ENCODE peak calls at places on chromosomes 12 and 14, in seven cellular contexts. C is stomach, M is adrenal gland, F is heart right ventricle, A is lower lobe of right lung, Z is upper lobe of left lung, D is colonic mucosa. Q is an unnamed sample.

GRCh38 chr12:19220861-19221466 is 91.4 kb downstream of the PLEKHA5 start:
- DNase-seq in C (no peak), M (no peak), F (no peak), A (no peak), Z (no peak), D (no peak), Q (no peak)

GRCh38 chr12:70268972-70269371 is 25.7 kb downstream of the CNOT2 start:
- DNase-seq in C (no peak), M (no peak), F (no peak), A (no peak), Z (no peak), D (no peak), Q (no peak)

GRCh38 chr14:48456051-48456450 is 780.6 kb upstream of the MDGA2 start:
- DNase-seq in C (no peak), M (no peak), F (no peak), A (no peak), Z (no peak), D (no peak), Q (no peak)

GRCh38 chr14:102723650-102724049 is 53.6 kb upstream of the TRAF3 start:
- DNase-seq in C (no peak), M (no peak), F (no peak), A (no peak), Z (no peak), D (no peak), Q (no peak)

GRCh38 chr14:77301103-77301502 is 19.6 kb downstream of the POMT2 start:
- DNase-seq in C (peak; percentile 80), M (peak; percentile 92), F (peak; percentile 56), A (peak; percentile 61), Z (peak; percentile 49), D (peak; percentile 85), Q (peak; percentile 87)

GRCh38 chr12:53623526-53623925 is 2.7 kb downstream of the ATF7 start:
- DNase-seq in C (no peak), M (no peak), F (no peak), A (no peak), Z (peak; percentile 31), D (peak; percentile 42), Q (no peak)

GRCh38 chr12:110704750-110705149 is 15.8 kb upstream of the HVCN1 start:
- DNase-seq in C (peak; percentile 41), M (no peak), F (no peak), A (no peak), Z (no peak), D (no peak), Q (no peak)

GRCh38 chr12:31702047-31702446 is 26.8 kb downstream of the AMN1 start:
- DNase-seq in C (no peak), M (peak; percentile 6), F (no peak), A (no peak), Z (no peak), D (no peak), Q (no peak)

GRCh38 chr12:92624236-92624635 is 78.6 kb upstream of the PLEKHG7 start:
- DNase-seq in C (no peak), M (peak; percentile 21), F (no peak), A (no peak), Z (no peak), D (no peak), Q (no peak)

GRCh38 chr12:9906888-9907287 is 25.3 kb downstream of the CLEC2A start:
- DNase-seq in C (no peak), M (no peak), F (no peak), A (no peak), Z (no peak), D (no peak), Q (no peak)

GRCh38 chr12:9606247-9606646 is 1.5 kb downstream of the KLRB1 start:
- DNase-seq in C (no peak), M (no peak), F (no peak), A (no peak), Z (no peak), D (no peak), Q (no peak)

GRCh38 chr14:26281280-26281998 is 316.4 kb downstream of the NOVA1 start:
- DNase-seq in C (no peak), M (peak; percentile 3), F (no peak), A (no peak), Z (peak; percentile 20), D (no peak), Q (no peak)

DNA sequence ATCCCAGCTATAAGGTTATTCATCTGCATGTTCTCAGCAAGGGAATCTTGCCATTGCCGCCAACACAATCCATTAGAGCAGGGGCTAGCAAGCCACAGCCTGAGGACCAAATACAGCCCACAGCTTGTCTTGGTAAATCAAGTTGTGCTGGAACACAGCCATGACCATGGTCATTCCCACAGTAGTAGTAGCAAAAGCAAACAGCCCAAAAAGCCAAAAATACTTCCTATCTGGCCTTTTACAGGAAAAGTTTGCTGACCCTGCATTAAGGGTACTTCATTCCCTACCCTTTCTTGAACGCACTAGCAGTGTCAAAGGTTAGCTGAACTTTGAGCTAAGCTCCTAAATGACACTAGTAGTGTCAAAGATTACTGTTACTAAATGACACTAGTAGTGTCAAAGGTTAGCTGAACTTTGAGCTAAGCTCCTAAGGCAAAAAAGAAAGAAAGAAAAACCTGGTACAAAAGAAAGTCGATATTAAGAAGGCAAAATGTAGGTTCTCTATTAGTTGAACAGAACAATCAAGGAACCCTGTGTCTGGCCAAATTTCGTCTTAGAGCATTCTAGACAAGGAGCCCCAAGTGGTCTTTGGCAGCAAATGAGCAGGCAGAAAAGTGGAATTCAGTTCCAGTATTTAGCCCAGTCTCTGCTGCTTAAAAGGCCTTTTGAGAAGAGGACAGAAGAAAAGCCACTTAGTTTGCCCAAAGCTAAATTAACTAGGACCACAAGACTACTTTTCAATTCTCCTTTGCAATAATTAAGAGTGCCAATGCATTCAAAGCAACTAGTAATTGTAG is 67.7 kb downstream of the NT5DC3 start:
- DNase-seq in C (no peak), M (peak; percentile 39), F (no peak), A (no peak), Z (no peak), D (no peak), Q (no peak)
- H3K36me3 ChIP-seq in C (peaks cover 38% of the 10 kb centered on the region), M (no peaks in the 10 kb centered on the region), F (no peaks in the 10 kb centered on the region), A (peaks cover 9% of the 10 kb centered on the region), Z (peaks cover 14% of the 10 kb centered on the region), D (no peaks in the 10 kb centered on the region), Q (peaks cover 6% of the 10 kb centered on the region)

DNA sequence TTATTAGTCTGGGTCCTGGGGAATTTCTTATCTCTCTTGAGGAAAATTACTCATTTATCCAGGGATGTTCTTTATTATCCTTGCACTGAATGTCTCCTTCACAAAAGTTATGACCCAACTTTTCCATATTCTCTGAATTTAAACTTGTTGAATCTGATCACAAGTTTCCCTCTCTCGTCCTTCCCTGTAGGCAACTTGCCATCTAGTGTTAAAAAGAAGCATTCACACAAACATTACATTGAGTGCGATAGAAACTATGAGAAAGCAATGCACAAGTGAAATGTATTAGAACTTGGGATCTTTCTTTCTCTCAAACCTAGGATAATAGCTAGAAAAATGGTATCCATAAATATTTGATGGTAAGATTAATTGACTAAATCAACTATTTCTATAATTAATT is 608.4 kb downstream of the FSCB start:
- DNase-seq in C (no peak), M (no peak), F (no peak), A (no peak), Z (no peak), D (no peak), Q (no peak)
- H3K4me1 ChIP-seq in C (no peaks in the 10 kb centered on the region), M (no peaks in the 10 kb centered on the region), F (no peaks in the 10 kb centered on the region), A (no peaks in the 10 kb centered on the region), Z (no peaks in the 10 kb centered on the region), D (no peaks in the 10 kb centered on the region), Q (no peaks in the 10 kb centered on the region)

DNA sequence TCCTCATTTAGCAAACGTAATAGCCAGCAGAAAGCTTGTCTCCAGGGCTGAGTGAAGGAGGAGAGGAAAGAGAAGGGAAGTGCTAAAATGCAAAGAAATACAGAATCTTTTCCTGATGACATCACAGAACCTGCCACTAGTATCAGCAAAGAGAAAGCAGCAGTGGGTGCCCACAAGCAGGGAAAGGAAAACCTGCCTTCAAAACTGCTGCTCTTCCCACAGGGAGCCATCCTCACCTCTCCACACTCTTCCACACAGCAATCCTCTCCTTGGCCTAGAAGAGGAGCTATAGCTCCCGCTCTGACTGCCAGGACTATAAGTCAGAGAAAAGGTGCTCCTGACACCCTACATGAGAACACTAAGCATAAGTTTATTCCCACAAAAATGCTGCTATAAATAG is 11.3 kb downstream of the MED13L start:
- DNase-seq in C (no peak), M (no peak), F (no peak), A (no peak), Z (no peak), D (no peak), Q (no peak)
- TF ChIP-seq CTCF in C (no peak), M (no peak), F (peak; percentile 26), A (no peak), Z (no peak), D (no peak), Q (peak; percentile 32)

GRCh38 chr14:67694791-67695393 is 672 bp downstream of the RDH11 start:
- DNase-seq in C (peak; percentile 80), M (peak; percentile 96), F (peak; percentile 14), A (peak; percentile 63), Z (peak; percentile 92), D (peak; percentile 90), Q (peak; percentile 84)

GRCh38 chr14:67695394-67695949 is at the start of gene RDH11:
- DNase-seq in C (peak; percentile 84), M (peak; percentile 92), F (peak; percentile 73), A (peak; percentile 90), Z (peak; percentile 93), D (peak; percentile 91), Q (peak; percentile 90)

DNA sequence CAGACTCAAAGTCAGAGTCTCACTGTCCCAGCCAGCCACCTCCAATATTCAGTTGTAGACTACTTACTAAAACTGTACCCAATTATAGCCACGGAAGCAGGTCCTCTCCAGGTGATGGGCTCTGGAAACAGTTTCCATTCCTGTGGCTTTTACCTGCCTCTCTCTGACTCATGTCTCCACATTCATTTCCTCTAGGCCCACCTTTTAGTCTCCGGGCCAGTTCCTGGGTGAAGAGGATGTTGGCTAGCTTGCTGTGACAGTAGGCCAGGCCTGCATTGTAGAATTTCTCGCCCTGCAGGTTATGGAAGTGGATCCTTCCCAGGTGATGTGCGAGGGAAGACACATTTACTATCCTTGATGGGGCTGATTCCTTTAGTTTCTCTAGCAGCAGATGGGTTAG is 5.6 kb downstream of the RDH11 start:
- DNase-seq in C (no peak), M (no peak), F (no peak), A (no peak), Z (no peak), D (no peak), Q (no peak)
- H3K36me3 ChIP-seq in C (peaks cover 80% of the 10 kb centered on the region), M (no peaks in the 10 kb centered on the region), F (peaks cover 74% of the 10 kb centered on the region), A (peaks cover 73% of the 10 kb centered on the region), Z (peaks cover 76% of the 10 kb centered on the region), D (no peaks in the 10 kb centered on the region), Q (peaks cover 73% of the 10 kb centered on the region)

Q was measured in BE2C.